ENCODE peak calls at places on chromosomes 16 and 17, in seven cellular contexts. H, Z, D, K, C, B and A are unnamed samples.

GRCh38 chr16:87860553-87861299 is 8.6 kb downstream of the SLC7A5 start:
- DNase-seq in H (no peak), D (no peak), Z (no peak), C (peak), K (no peak), B (no peak), A (no peak)

GRCh38 chr16:79969458-79969857 is 368.9 kb upstream of the MAF start:
- DNase-seq in D (no peak), C (no peak), K (no peak), B (no peak), Z (no peak), H (no peak), A (no peak)

GRCh38 chr17:79842136-79842655 is 3.0 kb upstream of the CBX4 start:
- DNase-seq in D (no peak), K (no peak), B (no peak), C (no peak), Z (no peak), H (no peak), A (no peak)

GRCh38 chr17:80261159-80261894 is 675 bp downstream of the RNF213 start:
- DNase-seq in D (peak), C (peak), K (peak), Z (peak), B (peak), H (peak), A (peak)

GRCh38 chr16:6531067-6531466 is 801.6 kb upstream of the RBFOX1 start:
- DNase-seq in B (no peak), D (no peak), Z (no peak), C (no peak), K (no peak), H (no peak), A (no peak)

GRCh38 chr17:32258383-32259121 is 7.1 kb upstream of the RHBDL3 start:
- DNase-seq in D (no peak), Z (no peak), H (no peak), C (no peak), K (no peak), B (no peak), A (no peak)

GRCh38 chr16:9929313-9929712 is 252.9 kb downstream of the GRIN2A start:
- DNase-seq in C (no peak), K (no peak), Z (no peak), D (no peak), B (no peak), H (no peak), A (no peak)

GRCh38 chr17:30812218-30813177 is 12.0 kb downstream of the CRLF3 start:
- DNase-seq in C (peak), B (no peak), H (no peak), D (no peak), Z (no peak), K (no peak), A (no peak)

GRCh38 chr16:48434653-48435318 is 49.6 kb upstream of the SIAH1 start:
- DNase-seq in D (peak), B (no peak), Z (no peak), C (peak), H (no peak), K (no peak), A (no peak)

GRCh38 chr17:45195424-45195823 is 26.3 kb upstream of the FMNL1 start:
- DNase-seq in D (no peak), C (no peak), K (no peak), H (no peak), B (no peak), Z (no peak), A (no peak)

GRCh38 chr16:25108054-25108453 is 3.5 kb upstream of the LCMT1 start:
- DNase-seq in C (no peak), K (peak), B (peak), D (peak), Z (peak), H (no peak), A (peak)

GRCh38 chr17:28983286-28984240 is 22.3 kb downstream of the SEZ6 start:
- DNase-seq in B (no peak), C (no peak), Z (no peak), H (no peak), D (no peak), K (no peak), A (no peak)

GRCh38 chr17:57388326-57388725 is 132.0 kb downstream of the MSI2 start:
- DNase-seq in D (no peak), B (no peak), C (no peak), Z (no peak), K (no peak), H (no peak), A (no peak)

GRCh38 chr17:9339958-9340357 is 235.7 kb downstream of the STX8 start:
- DNase-seq in K (no peak), Z (no peak), H (no peak), C (no peak), B (no peak), D (no peak), A (no peak)